ENCODE peak calls at places on chromosomes 2 and 18, in four cellular contexts. One of them, this sample, is unnamed. For H3K4me1, the result is how much of the 10 kb centered on the place peaks cover.

GRCh38 chr2:37671013-37671815 is at the start of gene CDC42EP3:
- DNase-seq in IMR-90: no peak
- DNase-seq in H1: no peak
- DNase-seq in H9: peak
- DNase-seq in this sample: peak

GRCh38 chr2:67451086-67451832 is 54.1 kb downstream of the ETAA1 start:
- DNase-seq in IMR-90: peak
- DNase-seq in H1: no peak
- DNase-seq in H9: no peak
- DNase-seq in this sample: peak

GRCh38 chr2:176493909-176494308 is 224.7 kb downstream of the MTX2 start:
- DNase-seq in IMR-90: no peak
- DNase-seq in H1: no peak
- DNase-seq in H9: no peak
- DNase-seq in this sample: no peak

GRCh38 chr2:38697116-38697840 is 31.4 kb downstream of the GALM start:
- DNase-seq in IMR-90: no peak
- DNase-seq in H1: no peak
- DNase-seq in H9: no peak
- DNase-seq in this sample: no peak

GRCh38 chr2:205197468-205198129 is 484.7 kb upstream of the NRP2 start:
- DNase-seq in IMR-90: no peak
- DNase-seq in H1: no peak
- DNase-seq in H9: no peak
- DNase-seq in this sample: no peak

GRCh38 chr2:109214651-109215371 is 85.8 kb downstream of the SH3RF3 start:
- DNase-seq in IMR-90: no peak
- DNase-seq in H1: no peak
- DNase-seq in H9: no peak
- DNase-seq in this sample: no peak

GRCh38 chr18:13369353-13369752 is 150.8 kb downstream of the LDLRAD4 start:
- DNase-seq in IMR-90: no peak
- DNase-seq in H1: no peak
- DNase-seq in H9: no peak
- DNase-seq in this sample: no peak

GRCh38 chr2:161844845-161845244 is 220.6 kb downstream of the SLC4A10 start:
- DNase-seq in IMR-90: no peak
- DNase-seq in H1: no peak
- DNase-seq in H9: no peak
- DNase-seq in this sample: no peak

GRCh38 chr2:166831930-166832329 is 56.4 kb upstream of the XIRP2 start:
- DNase-seq in IMR-90: peak
- DNase-seq in H1: no peak
- DNase-seq in H9: no peak
- DNase-seq in this sample: peak

GRCh38 chr18:28715206-28715605 is 538.3 kb upstream of the CDH2 start:
- DNase-seq in IMR-90: no peak
- DNase-seq in H1: no peak
- DNase-seq in H9: no peak
- DNase-seq in this sample: no peak

GRCh38 chr2:100752628-100753333 is 67.2 kb upstream of the NPAS2 start:
- DNase-seq in IMR-90: peak
- DNase-seq in H1: no peak
- DNase-seq in H9: no peak
- DNase-seq in this sample: no peak

GRCh38 chr18:75130591-75131274 is 78.2 kb downstream of the PTGR3 start:
- DNase-seq in IMR-90: peak
- DNase-seq in H1: no peak
- DNase-seq in H9: no peak
- DNase-seq in this sample: no peak
- H3K56ac ChIP-seq in IMR-90: no peak
- H3K56ac ChIP-seq in H1: no peak
- H3K56ac ChIP-seq in H9: no peak
- H3K56ac ChIP-seq in this sample: no peak

GRCh38 chr2:224948859-224949258 is 93.4 kb downstream of the DOCK10 start:
- DNase-seq in IMR-90: peak
- DNase-seq in H1: no peak
- DNase-seq in H9: no peak
- DNase-seq in this sample: no peak

GRCh38 chr2:224945134-224945533 is 97.1 kb downstream of the DOCK10 start:
- DNase-seq in IMR-90: no peak
- DNase-seq in H1: no peak
- DNase-seq in H9: no peak
- DNase-seq in this sample: no peak

GRCh38 chr2:224946911-224947310 is 95.4 kb downstream of the DOCK10 start:
- DNase-seq in IMR-90: peak
- DNase-seq in H1: no peak
- DNase-seq in H9: no peak
- DNase-seq in this sample: no peak

GRCh38 chr2:224947566-224947965 is 94.7 kb downstream of the DOCK10 start:
- DNase-seq in IMR-90: peak
- DNase-seq in H1: no peak
- DNase-seq in H9: no peak
- DNase-seq in this sample: no peak

GRCh38 chr2:224948005-224948404 is 94.3 kb downstream of the DOCK10 start:
- DNase-seq in IMR-90: no peak
- DNase-seq in H1: no peak
- DNase-seq in H9: no peak
- DNase-seq in this sample: no peak
- H3K4me1 ChIP-seq in IMR-90: under half
- H3K4me1 ChIP-seq in H1: under half
- H3K4me1 ChIP-seq in H9: under half
- H3K4me1 ChIP-seq in this sample: under half

DNA sequence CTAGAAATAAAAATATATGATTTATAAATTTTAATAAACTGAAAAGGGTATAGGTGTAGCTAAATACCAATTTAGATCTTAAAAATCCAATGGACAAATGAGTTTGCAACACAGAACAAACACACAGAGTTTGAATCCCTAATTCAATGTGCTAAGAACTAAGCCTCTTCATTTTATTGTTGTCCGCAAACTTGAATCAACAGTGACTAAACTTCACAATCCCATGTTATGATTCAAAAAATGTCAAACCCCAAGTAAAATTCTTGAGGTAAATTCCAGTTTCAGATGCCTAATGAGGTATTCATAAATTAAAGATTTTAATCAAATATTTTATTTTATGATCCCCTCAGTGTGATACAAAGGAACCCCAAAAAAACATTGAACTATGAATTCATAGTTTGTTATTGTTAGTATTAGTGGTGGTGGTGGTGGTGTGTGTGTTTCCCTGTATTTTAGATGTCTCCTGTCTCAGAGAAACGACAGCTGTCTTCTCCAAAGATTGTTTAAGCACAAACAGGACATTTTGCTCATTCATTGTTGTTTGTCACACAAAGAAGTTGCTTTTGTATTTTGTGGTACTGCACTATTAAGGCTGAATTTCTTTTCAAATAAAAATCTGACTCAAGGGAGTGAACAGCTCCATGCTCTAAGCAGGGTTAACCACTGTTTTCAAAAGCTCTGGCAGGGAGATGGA is 259.8 kb downstream of the OSR1 start:
- DNase-seq in IMR-90: no peak
- DNase-seq in H1: no peak
- DNase-seq in H9: no peak
- DNase-seq in this sample: no peak
- H3K56ac ChIP-seq in IMR-90: no peak
- H3K56ac ChIP-seq in H1: no peak
- H3K56ac ChIP-seq in H9: no peak
- H3K56ac ChIP-seq in this sample: no peak

GRCh38 chr18:51044928-51045587 is 15.0 kb downstream of the SMAD4 start:
- DNase-seq in IMR-90: no peak
- DNase-seq in H1: no peak
- DNase-seq in H9: no peak
- DNase-seq in this sample: no peak
- H3K4me1 ChIP-seq in IMR-90: under half
- H3K4me1 ChIP-seq in H1: under half
- H3K4me1 ChIP-seq in H9: under half
- H3K4me1 ChIP-seq in this sample: under half

GRCh38 chr2:24207359-24207758 is 32.5 kb downstream of the FAM228A start:
- DNase-seq in IMR-90: no peak
- DNase-seq in H1: no peak
- DNase-seq in H9: no peak
- DNase-seq in this sample: no peak
- H3K56ac ChIP-seq in IMR-90: no peak
- H3K56ac ChIP-seq in H1: no peak
- H3K56ac ChIP-seq in H9: no peak
- H3K56ac ChIP-seq in this sample: no peak